ENCODE peak calls at places on chromosomes 16 and 17, in four cellular contexts. B is WERI-Rb-1, P is foreskin keratinocyte, Z is ascending aorta. G is an unnamed sample.

GRCh38 chr17:16158721-16159120 is 56.6 kb downstream of the NCOR1 start:
- DNase-seq in P (no peak), B (no peak), Z (no peak), G (no peak)

GRCh38 chr17:74190807-74191206 is 12.7 kb upstream of the RPL38 start:
- DNase-seq in B (no peak), P (no peak), Z (no peak), G (no peak)

GRCh38 chr16:66480265-66481080 is 53.4 kb downstream of the BEAN1 start:
- DNase-seq in P (peak), Z (peak), B (no peak), G (peak)

GRCh38 chr16:2967211-2967631 is 1.9 kb upstream of the PAQR4 start:
- DNase-seq in B (no peak), Z (no peak), P (no peak), G (peak)

GRCh38 chr17:48037036-48037881 is at the start of gene COPZ2:
- DNase-seq in P (no peak), B (no peak), Z (peak), G (peak)

GRCh38 chr17:43984521-43984920 is 19.9 kb upstream of the NAGS start:
- DNase-seq in B (no peak), P (no peak), Z (no peak), G (no peak)

GRCh38 chr17:80035937-80036714 is at the start of gene CCDC40:
- DNase-seq in Z (peak), B (peak), P (peak), G (peak)

GRCh38 chr17:40953876-40954275 is 12.9 kb downstream of the KRT39 start:
- DNase-seq in B (no peak), Z (no peak), P (peak), G (no peak)

GRCh38 chr16:17827313-17827712 is 356.6 kb upstream of the XYLT1 start:
- DNase-seq in Z (no peak), B (no peak), P (no peak), G (no peak)

GRCh38 chr16:59259074-59259963 is 525.2 kb upstream of the GOT2 start:
- DNase-seq in Z (no peak), P (no peak), B (no peak), G (peak)

GRCh38 chr17:22703786-22704441 is 1011.6 kb downstream of the KCNJ18 start:
- DNase-seq in Z (no peak), P (no peak), B (no peak), G (no peak)

GRCh38 chr17:38419508-38419981 is 8.7 kb upstream of the ARHGAP23 start:
- DNase-seq in Z (no peak), P (no peak), B (no peak), G (peak)

GRCh38 chr17:6506679-6507231 is 49.6 kb downstream of the PITPNM3 start:
- DNase-seq in B (no peak), P (peak), Z (no peak), G (peak)

GRCh38 chr17:17141860-17142552 is 64.1 kb downstream of the PLD6 start:
- DNase-seq in P (no peak), B (peak), Z (no peak), G (peak)

GRCh38 chr17:60155815-60156214 is 6.0 kb downstream of the CA4 start:
- DNase-seq in Z (no peak), P (no peak), B (no peak), G (no peak)

GRCh38 chr16:66790130-66790733 is 11.2 kb downstream of the TERB1 start:
- DNase-seq in Z (no peak), B (no peak), P (no peak), G (no peak)

GRCh38 chr17:81330884-81331245 is 35.8 kb upstream of the SLC38A10 start:
- DNase-seq in Z (no peak), P (no peak), B (no peak), G (no peak)

GRCh38 chr17:44203731-44204452 is 4.2 kb upstream of the ATXN7L3 start:
- DNase-seq in B (peak), P (no peak), Z (no peak), G (peak)

GRCh38 chr16:30366511-30366910 is 3.8 kb downstream of the TBC1D10B start:
- DNase-seq in B (no peak), P (no peak), Z (no peak), G (no peak)

GRCh38 chr17:45117283-45117682 is 15.0 kb downstream of the PLCD3 start:
- DNase-seq in P (no peak), B (no peak), Z (no peak), G (peak)

GRCh38 chr17:38815576-38816193 is 9.4 kb downstream of the CWC25 start:
- DNase-seq in Z (no peak), P (peak), B (no peak), G (peak)

GRCh38 chr16:56425439-56425832 is at the start of gene AMFR:
- DNase-seq in B (peak), Z (peak), P (peak), G (peak)

GRCh38 chr17:48074322-48075054 is 26.3 kb downstream of the NFE2L1 start:
- DNase-seq in P (peak), B (peak), Z (peak), G (peak)

GRCh38 chr17:73782641-73783381 is 138.6 kb upstream of the SDK2 start:
- DNase-seq in P (no peak), Z (no peak), B (peak), G (no peak)

GRCh38 chr17:80822021-80822699 is 169.5 kb upstream of the CHMP6 start:
- DNase-seq in B (no peak), Z (peak), P (no peak), G (no peak)

GRCh38 chr17:66713533-66714042 is 121.3 kb upstream of the CACNG5 start:
- DNase-seq in B (no peak), Z (no peak), P (no peak), G (no peak)

GRCh38 chr17:67467500-67468481 is 90.7 kb downstream of the PITPNC1 start:
- DNase-seq in B (no peak), P (no peak), Z (no peak), G (no peak)

GRCh38 chr16:53529529-53529928 is 26.5 kb upstream of the AKTIP start:
- DNase-seq in Z (no peak), B (no peak), P (no peak), G (no peak)

GRCh38 chr17:44655983-44656700 is at the start of gene MEIOC:
- DNase-seq in B (peak), P (peak), Z (no peak), G (peak)

GRCh38 chr17:79814966-79815835 is 18.3 kb upstream of the CBX8 start:
- DNase-seq in P (no peak), B (no peak), Z (no peak), G (peak)

GRCh38 chr16:86218479-86219170 is 291.7 kb upstream of the FOXF1 start:
- DNase-seq in Z (peak), P (no peak), B (no peak), G (no peak)

GRCh38 chr16:66359012-66359411 is 7.5 kb upstream of the CDH5 start:
- DNase-seq in B (no peak), P (peak), Z (no peak), G (peak)

GRCh38 chr17:45826919-45827628 is 17.6 kb upstream of the SPPL2C start:
- DNase-seq in Z (no peak), B (no peak), P (no peak), G (peak)

GRCh38 chr17:74442291-74442669 is 10.4 kb downstream of the GPRC5C start:
- DNase-seq in Z (no peak), P (no peak), B (no peak), G (peak)

GRCh38 chr17:79188048-79188447 is 113.4 kb downstream of the ENGASE start:
- DNase-seq in Z (no peak), P (no peak), B (peak), G (peak)

GRCh38 chr16:2039286-2040030 is 8.2 kb downstream of the NTHL1 start:
- DNase-seq in Z (no peak), P (no peak), B (peak), G (peak)

GRCh38 chr17:30173649-30174048 is 57.0 kb downstream of the NSRP1 start:
- DNase-seq in P (no peak), Z (no peak), B (no peak), G (no peak)

DNA sequence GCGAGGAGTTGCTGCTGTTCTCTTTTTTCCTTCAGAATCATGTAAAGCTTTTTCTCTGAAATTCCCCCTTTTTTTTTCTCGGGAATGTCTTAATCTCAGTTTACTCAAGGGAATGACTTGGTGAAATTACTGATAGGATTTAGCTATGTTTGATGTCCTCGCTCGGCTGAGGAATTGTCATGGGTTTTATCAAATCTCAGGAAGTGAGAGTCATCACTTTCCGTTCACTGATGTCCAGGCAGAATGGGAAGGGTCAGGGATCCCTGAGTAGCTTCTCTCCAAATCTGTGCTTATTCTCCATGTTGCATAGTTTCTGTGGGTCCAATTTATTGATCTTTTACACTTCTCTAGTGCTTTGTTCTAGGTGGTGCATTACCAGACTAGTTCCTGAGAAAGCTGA is 6.3 kb downstream of the IGSF6 start:
- DNase-seq in P (no peak), B (no peak), Z (no peak), G (no peak)
- H3K27ac ChIP-seq in P (no peak), B (no peak), Z (no peak), G (peak)

DNA sequence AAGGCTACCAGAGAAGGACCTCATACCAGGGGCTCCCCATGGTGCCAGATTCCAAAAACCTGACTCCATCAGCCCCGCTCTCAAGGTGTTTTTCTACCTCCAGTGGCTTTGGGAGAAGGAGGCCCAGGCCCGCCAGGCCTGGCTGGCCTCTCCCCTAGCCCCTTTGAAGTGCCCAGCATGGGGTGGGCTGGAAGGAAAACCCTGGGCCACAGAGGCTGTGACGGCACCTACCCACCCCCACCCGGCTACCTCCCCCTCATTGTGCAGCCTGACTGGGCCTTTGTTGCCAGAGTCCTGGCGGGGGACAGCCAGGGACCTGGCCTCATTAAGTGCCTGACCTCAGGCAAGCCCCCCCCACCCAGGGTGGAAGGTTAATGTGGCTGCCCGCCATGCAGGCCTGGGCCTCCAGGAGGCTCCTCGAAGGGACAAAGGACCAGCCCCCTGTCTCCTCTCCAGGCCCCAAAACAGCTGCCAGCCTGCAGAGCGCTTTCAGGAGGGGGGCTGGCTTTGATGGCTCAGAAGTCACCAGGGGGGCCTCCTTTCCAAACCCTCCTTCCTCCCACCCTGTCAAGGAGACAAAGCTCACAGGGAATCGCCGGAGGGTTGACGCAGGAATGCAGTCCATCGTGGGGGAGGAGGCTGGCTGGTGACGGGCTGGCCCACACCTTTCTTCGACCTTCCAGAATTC is 159.4 kb downstream of the ZNF423 start:
- DNase-seq in P (no peak), Z (no peak), B (no peak), G (peak)
- H3K27ac ChIP-seq in P (no peak), Z (no peak), B (no peak), G (no peak)

GRCh38 chr17:42797067-42798007 is 1.2 kb downstream of the COA3 start:
- DNase-seq in P (no peak), Z (no peak), B (no peak), G (peak)

GRCh38 chr17:42795465-42795864 is 3.0 kb downstream of the COA3 start:
- DNase-seq in P (no peak), B (no peak), Z (no peak), G (no peak)

GRCh38 chr17:42795061-42795460 is 3.4 kb downstream of the COA3 start:
- DNase-seq in Z (no peak), P (no peak), B (no peak), G (no peak)

GRCh38 chr17:42798011-42798382 is 507 bp downstream of the COA3 start:
- DNase-seq in B (no peak), Z (no peak), P (no peak), G (peak)

GRCh38 chr17:42796066-42796758 is 2.3 kb downstream of the COA3 start:
- DNase-seq in B (no peak), P (no peak), Z (no peak), G (peak)
- H3K27ac ChIP-seq in B (no peak), P (no peak), Z (no peak), G (no peak)

GRCh38 chr17:82858376-82859126 is 18.7 kb upstream of the ZNF750 start:
- DNase-seq in B (no peak), Z (no peak), P (peak), G (peak)
- H3K27ac ChIP-seq in B (peak), Z (peak), P (peak), G (no peak)

GRCh38 chr17:77379065-77379428 is 238.3 kb downstream of the SEC14L1 start:
- DNase-seq in B (no peak), P (no peak), Z (no peak), G (peak)
- H3K27ac ChIP-seq in B (peak), P (no peak), Z (no peak), G (peak)

DNA sequence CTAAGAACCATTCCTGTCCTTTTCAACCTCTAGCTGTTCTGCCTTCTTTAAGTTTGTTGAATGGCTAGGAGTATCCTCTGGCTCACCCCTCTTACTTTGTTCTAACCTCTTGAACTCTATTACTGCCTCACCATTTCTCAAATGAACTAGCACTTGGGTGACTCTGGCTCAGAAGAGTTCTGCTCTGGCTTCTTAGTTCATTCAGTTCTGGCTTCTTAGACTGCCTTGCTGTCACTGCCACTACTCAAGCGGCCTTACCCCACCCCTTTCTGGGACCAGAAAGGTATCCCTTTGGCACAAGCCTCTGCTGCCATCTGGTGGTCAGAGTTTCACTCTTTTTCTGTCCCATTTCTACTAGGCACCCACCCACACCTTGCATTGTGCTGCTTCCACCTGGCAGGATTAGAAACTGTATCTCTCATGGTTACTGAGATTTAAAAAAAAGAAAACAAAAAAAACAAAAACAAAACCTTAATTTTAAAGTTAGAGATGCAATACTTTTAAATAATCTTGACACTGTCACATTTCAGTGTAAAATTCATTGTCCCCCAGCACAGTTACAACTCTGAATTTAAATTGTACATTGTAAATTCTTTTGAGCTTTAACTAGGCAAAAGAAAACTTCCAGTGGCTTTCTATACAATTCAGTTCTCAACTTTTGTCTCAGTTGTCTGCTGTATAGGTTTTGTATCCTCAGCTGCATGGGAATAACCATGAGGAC is 6.9 kb upstream of the ABCA10 start:
- DNase-seq in Z (peak), P (peak), B (peak), G (no peak)
- H3K27ac ChIP-seq in Z (no peak), P (no peak), B (no peak), G (no peak)

G was measured in osteoblast.